ENCODE peak calls at places on chromosomes 3 and 15, in seven cellular contexts. L is HCT116, I is upper lobe of left lung, G is Peyer's patch, P is A549, R is heart left ventricle, W is stomach. O is an unnamed sample. For H3K4me1, the result is how much of the 10 kb centered on the place peaks cover.

GRCh38 chr3:64224826-64225606 is at the start of gene PRICKLE2:
- DNase-seq in L (no peak), I (no peak), G (peak), P (peak), R (peak), W (peak), O (peak)

GRCh38 chr3:85737846-85738245 is 779.1 kb downstream of the CADM2 start:
- DNase-seq in L (no peak), I (no peak), G (no peak), P (no peak), R (no peak), W (no peak), O (no peak)

GRCh38 chr3:11024181-11024580 is 31.6 kb downstream of the SLC6A1 start:
- DNase-seq in L (no peak), I (no peak), G (no peak), P (no peak), R (no peak), W (no peak), O (no peak)

GRCh38 chr15:101043911-101044624 is 124.9 kb downstream of the LRRK1 start:
- DNase-seq in L (no peak), I (no peak), G (peak), P (no peak), R (peak), W (peak), O (peak)

GRCh38 chr3:16633948-16634347 is 28.7 kb upstream of the DAZL start:
- DNase-seq in L (no peak), I (no peak), G (no peak), P (no peak), R (no peak), W (no peak), O (no peak)

GRCh38 chr3:148861277-148861869 is 3.7 kb upstream of the CPA3 start:
- DNase-seq in L (peak), I (no peak), G (no peak), P (peak), R (no peak), W (no peak), O (no peak)

GRCh38 chr3:110016235-110016634 is 678.9 kb upstream of the DPPA4 start:
- DNase-seq in L (no peak), I (no peak), G (no peak), P (no peak), R (no peak), W (no peak), O (no peak)

GRCh38 chr3:123804676-123805075 is 79.5 kb downstream of the MYLK start:
- DNase-seq in L (no peak), I (no peak), G (no peak), P (no peak), R (no peak), W (no peak), O (no peak)

GRCh38 chr3:170346481-170347125 is 10.9 kb upstream of the SKIL start:
- DNase-seq in L (no peak), I (no peak), G (no peak), P (peak), R (no peak), W (no peak), O (no peak)

GRCh38 chr3:195151866-195152526 is 119.0 kb downstream of the XXYLT1 start:
- DNase-seq in L (peak), I (no peak), G (no peak), P (no peak), R (no peak), W (no peak), O (no peak)

GRCh38 chr15:98391568-98391967 is 256.8 kb upstream of the IGF1R start:
- DNase-seq in L (no peak), I (no peak), G (no peak), P (no peak), R (no peak), W (no peak), O (no peak)

GRCh38 chr3:29033511-29033910 is 247.4 kb upstream of the RBMS3 start:
- DNase-seq in L (no peak), I (no peak), G (no peak), P (no peak), R (no peak), W (no peak), O (no peak)

GRCh38 chr3:156477306-156477705 is 77.6 kb downstream of the SSR3 start:
- DNase-seq in L (no peak), I (no peak), G (no peak), P (no peak), R (peak), W (no peak), O (no peak)

GRCh38 chr3:170421147-170421641 is 2.5 kb downstream of the CLDN11 start:
- DNase-seq in L (no peak), I (peak), G (no peak), P (no peak), R (no peak), W (no peak), O (no peak)

GRCh38 chr3:8319935-8320634 is 181.5 kb upstream of the LMCD1 start:
- DNase-seq in L (no peak), I (no peak), G (no peak), P (peak), R (no peak), W (no peak), O (no peak)

GRCh38 chr15:84082739-84083138 is 152.8 kb upstream of the GOLGA6L4 start:
- DNase-seq in L (no peak), I (no peak), G (no peak), P (no peak), R (no peak), W (no peak), O (no peak)

GRCh38 chr3:184761120-184761841 is 49.4 kb upstream of the MAGEF1 start:
- DNase-seq in L (no peak), I (no peak), G (no peak), P (no peak), R (peak), W (peak), O (no peak)

GRCh38 chr15:45129651-45130129 is at the start of the genes DUOX1 and DUOXA1:
- DNase-seq in L (peak), I (peak), G (no peak), P (no peak), R (no peak), W (peak), O (no peak)

GRCh38 chr15:93030430-93031102 is 58.4 kb downstream of the RGMA start:
- DNase-seq in L (peak), I (peak), G (peak), P (peak), R (peak), W (peak), O (peak)

GRCh38 chr3:48528754-48529153 is 24.8 kb upstream of the SHISA5 start:
- DNase-seq in L (no peak), I (no peak), G (no peak), P (no peak), R (no peak), W (no peak), O (no peak)

GRCh38 chr3:90036931-90037330 is 929.5 kb downstream of the EPHA3 start:
- DNase-seq in L (no peak), I (no peak), G (no peak), P (no peak), R (no peak), W (no peak), O (no peak)

GRCh38 chr3:115676336-115676735 is 53.0 kb downstream of the GAP43 start:
- DNase-seq in L (no peak), I (peak), G (no peak), P (no peak), R (no peak), W (no peak), O (no peak)

GRCh38 chr15:91128028-91128427 is 28.0 kb downstream of the SV2B start:
- DNase-seq in L (no peak), I (no peak), G (no peak), P (no peak), R (no peak), W (no peak), O (no peak)

GRCh38 chr3:181432992-181433391 is 278.7 kb upstream of the SOX2 start:
- DNase-seq in L (no peak), I (no peak), G (no peak), P (no peak), R (no peak), W (no peak), O (no peak)
- TF ChIP-seq POLR2A in L (no peak), I (no peak), G (no peak), P (no peak), R (no peak), W (no peak), O (no peak)

GRCh38 chr3:188397766-188398705 is 244.1 kb downstream of the LPP start:
- DNase-seq in L (no peak), I (no peak), G (no peak), P (no peak), R (peak), W (no peak), O (no peak)
- H3K4me3 ChIP-seq in L (no peak), I (peak), G (no peak), P (no peak), R (peak), W (peak), O (peak)

GRCh38 chr3:100047455-100048141 is 66.7 kb downstream of the FILIP1L start:
- DNase-seq in L (peak), I (no peak), G (peak), P (peak), R (no peak), W (no peak), O (no peak)

GRCh38 chr3:100045696-100046095 is 68.6 kb downstream of the FILIP1L start:
- DNase-seq in L (no peak), I (no peak), G (peak), P (no peak), R (peak), W (no peak), O (peak)

GRCh38 chr3:100046986-100047385 is 67.3 kb downstream of the FILIP1L start:
- DNase-seq in L (no peak), I (no peak), G (no peak), P (no peak), R (no peak), W (no peak), O (no peak)

GRCh38 chr3:100044369-100044768 is 69.9 kb downstream of the FILIP1L start:
- DNase-seq in L (no peak), I (no peak), G (no peak), P (no peak), R (no peak), W (no peak), O (no peak)

DNA sequence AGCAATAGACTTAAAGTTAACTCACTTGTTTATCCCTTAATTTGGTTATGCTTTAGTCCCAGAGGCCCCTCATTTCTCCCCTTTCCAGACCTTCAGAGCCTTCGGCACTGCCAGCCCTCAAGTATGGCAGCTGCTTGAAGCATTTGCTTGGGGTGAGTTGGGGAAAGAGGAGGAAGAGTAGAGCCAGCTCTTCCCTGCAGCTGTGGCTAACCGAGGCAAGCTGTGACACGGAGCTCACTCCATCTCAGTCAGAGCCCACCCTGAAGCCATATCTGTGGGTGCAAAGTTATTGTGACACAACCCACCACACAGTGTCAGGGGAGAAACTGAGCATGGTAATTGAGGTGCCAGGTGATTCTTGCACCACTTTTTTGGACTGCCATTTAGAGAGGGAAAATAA is 66.1 kb downstream of the FILIP1L start:
- DNase-seq in L (no peak), I (no peak), G (no peak), P (no peak), R (no peak), W (no peak), O (no peak)
- H3K4me1 ChIP-seq in L (under half), I (under half), G (under half), P (under half), R (half or more), W (under half), O (under half)

GRCh38 chr15:58931985-58932384 is 1.5 kb downstream of the SLTM start:
- DNase-seq in L (no peak), I (no peak), G (no peak), P (peak), R (no peak), W (peak), O (no peak)
- TF ChIP-seq POLR2A in L (no peak), I (no peak), G (peak), P (no peak), R (no peak), W (no peak), O (no peak)

DNA sequence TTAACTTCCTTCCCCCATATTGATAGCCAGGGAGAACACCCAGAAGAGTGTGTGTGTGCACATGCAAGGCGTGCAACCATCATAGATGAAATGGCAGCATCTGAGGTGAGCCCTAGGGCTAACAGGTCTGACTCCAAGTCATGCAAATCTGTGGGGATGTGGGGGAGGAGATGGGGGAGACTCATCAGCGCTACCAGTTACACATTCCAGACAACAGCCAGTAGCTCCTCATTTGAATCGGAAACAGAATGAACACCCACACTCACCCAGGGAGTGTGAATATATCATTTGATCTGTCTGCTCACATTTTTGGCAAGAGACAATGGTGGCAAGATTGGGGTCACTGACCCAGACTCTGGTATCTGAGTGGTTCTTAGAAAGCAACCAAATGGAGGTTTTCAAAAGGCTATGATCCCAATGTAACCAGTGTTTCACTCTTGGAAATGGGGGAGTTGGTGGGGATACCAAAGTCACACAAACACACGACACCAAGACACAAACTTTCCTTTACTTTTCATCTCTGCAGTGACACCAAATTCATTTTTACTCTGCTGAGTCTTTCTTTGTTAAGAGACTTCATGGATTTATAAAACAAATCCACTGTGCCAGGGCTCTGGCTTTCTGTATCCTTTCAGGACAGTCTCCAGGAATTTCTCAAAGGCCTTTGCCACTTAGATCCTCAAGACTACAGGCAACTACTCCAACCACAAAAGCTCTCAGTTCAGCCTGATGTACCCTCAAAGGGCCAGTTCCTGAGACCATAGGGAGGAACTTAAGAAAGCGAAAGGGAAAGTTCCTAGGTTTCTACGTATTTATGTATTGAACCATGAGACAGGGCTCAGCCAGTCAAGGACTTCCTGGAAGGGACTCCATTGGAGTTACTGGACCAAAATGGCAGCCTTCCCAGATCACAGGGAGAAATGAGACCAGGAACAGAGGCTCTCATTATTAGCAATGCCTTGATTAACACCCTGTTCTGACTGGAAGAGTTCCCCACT is 2.2 kb downstream of the CDCP1 start:
- DNase-seq in L (no peak), I (no peak), G (no peak), P (no peak), R (no peak), W (no peak), O (no peak)
- H3K4me3 ChIP-seq in L (peak), I (no peak), G (no peak), P (no peak), R (no peak), W (peak), O (no peak)